ENCODE peak calls at places on chromosomes 3 and 15, in seven cellular contexts. I is lower lobe of right lung, G is HCT116, L is adrenal gland, N is right atrium auricular region, Z is lung, S is kidney. V is an unnamed sample.

GRCh38 chr15:76962337-76963013 is 30.9 kb downstream of the RCN2 start:
- DNase-seq in I (no peak), G (no peak), L (no peak), N (no peak), Z (no peak), S (no peak), V (no peak)

GRCh38 chr3:137110392-137110996 is 152.7 kb downstream of the IL20RB start:
- DNase-seq in I (no peak), G (peak), L (no peak), N (no peak), Z (no peak), S (no peak), V (no peak)

GRCh38 chr15:51076898-51077564 is 17.7 kb downstream of the TNFAIP8L3 start:
- DNase-seq in I (peak), G (no peak), L (peak), N (peak), Z (no peak), S (peak), V (peak)

GRCh38 chr3:60333710-60334109 is 917.5 kb downstream of the FHIT start:
- DNase-seq in I (no peak), G (no peak), L (no peak), N (no peak), Z (no peak), S (no peak), V (no peak)

GRCh38 chr15:38260077-38260476 is 7.4 kb downstream of the SPRED1 start:
- DNase-seq in I (no peak), G (no peak), L (no peak), N (no peak), Z (no peak), S (no peak), V (peak)

GRCh38 chr15:65832549-65833364 is 36.5 kb upstream of the RAB11A start:
- DNase-seq in I (peak), G (peak), L (peak), N (peak), Z (peak), S (peak), V (peak)

GRCh38 chr3:98021821-98022220 is 13.3 kb downstream of the GABRR3 start:
- DNase-seq in I (no peak), G (no peak), L (no peak), N (no peak), Z (no peak), S (no peak), V (no peak)

GRCh38 chr3:147661916-147662315 is 252.8 kb downstream of the ZIC1 start:
- DNase-seq in I (no peak), G (no peak), L (no peak), N (no peak), Z (no peak), S (no peak), V (no peak)

GRCh38 chr3:13708871-13709595 is 160.1 kb downstream of the FBLN2 start:
- DNase-seq in I (no peak), G (no peak), L (peak), N (peak), Z (peak), S (no peak), V (no peak)

GRCh38 chr3:196073188-196073838 is 8.6 kb downstream of the TFRC start:
- DNase-seq in I (no peak), G (peak), L (peak), N (no peak), Z (peak), S (no peak), V (peak)

GRCh38 chr15:80834906-80835305 is 55.7 kb downstream of the CEMIP start:
- DNase-seq in I (no peak), G (no peak), L (no peak), N (no peak), Z (no peak), S (no peak), V (no peak)

GRCh38 chr3:56836276-56837163 is 34.8 kb upstream of the ARHGEF3 start:
- DNase-seq in I (no peak), G (no peak), L (no peak), N (no peak), Z (no peak), S (no peak), V (no peak)

GRCh38 chr3:72338942-72339749 is 509.1 kb downstream of the SHQ1 start:
- DNase-seq in I (no peak), G (peak), L (peak), N (peak), Z (peak), S (peak), V (no peak)

GRCh38 chr3:156788846-156789245 is 37.3 kb upstream of the LEKR1 start:
- DNase-seq in I (no peak), G (no peak), L (no peak), N (no peak), Z (no peak), S (no peak), V (no peak)

GRCh38 chr15:45157056-45157455 is 27.3 kb downstream of the DUOX1 start:
- DNase-seq in I (no peak), G (no peak), L (no peak), N (no peak), Z (no peak), S (peak), V (no peak)

GRCh38 chr15:73950479-73951043 is 24.3 kb downstream of the LOXL1 start:
- DNase-seq in I (peak), G (no peak), L (no peak), N (no peak), Z (no peak), S (peak), V (no peak)

GRCh38 chr3:113231827-113232253 is 20.5 kb downstream of the BOC start:
- DNase-seq in I (no peak), G (peak), L (no peak), N (no peak), Z (no peak), S (peak), V (peak)

GRCh38 chr3:77147836-77148578 is 108.1 kb downstream of the ROBO2 start:
- DNase-seq in I (no peak), G (no peak), L (no peak), N (no peak), Z (no peak), S (no peak), V (peak)

GRCh38 chr3:45064512-45065372 is 38.6 kb downstream of the CLEC3B start:
- DNase-seq in I (peak), G (peak), L (peak), N (peak), Z (peak), S (no peak), V (no peak)

GRCh38 chr15:58552505-58553364 is 120.9 kb downstream of the LIPC start:
- DNase-seq in I (no peak), G (no peak), L (peak), N (peak), Z (no peak), S (peak), V (peak)

GRCh38 chr15:86906406-86906805 is 826.7 kb downstream of the AGBL1 start:
- DNase-seq in I (no peak), G (no peak), L (no peak), N (no peak), Z (no peak), S (no peak), V (no peak)
- TF ChIP-seq CTCF in I (no peak), G (no peak), L (no peak), N (no peak), Z (no peak), S (no peak), V (no peak)

GRCh38 chr3:30112904-30113484 is 493.4 kb upstream of the TGFBR2 start:
- DNase-seq in I (no peak), G (peak), L (no peak), N (no peak), Z (no peak), S (no peak), V (no peak)
- TF ChIP-seq CTCF in I (peak), G (peak), L (peak), N (peak), Z (peak), S (peak), V (peak)

GRCh38 chr3:67113802-67114407 is 115.8 kb downstream of the KBTBD8 start:
- DNase-seq in I (peak), G (peak), L (peak), N (peak), Z (peak), S (peak), V (peak)
- TF ChIP-seq CTCF in I (peak), G (peak), L (peak), N (peak), Z (peak), S (peak), V (peak)

GRCh38 chr15:25776071-25776740 is 86.9 kb downstream of the ATP10A start:
- DNase-seq in I (no peak), G (no peak), L (peak), N (peak), Z (no peak), S (peak), V (no peak)

GRCh38 chr15:25775317-25775912 is 87.7 kb downstream of the ATP10A start:
- DNase-seq in I (no peak), G (no peak), L (peak), N (peak), Z (no peak), S (peak), V (peak)

GRCh38 chr15:25777047-25777446 is 86.1 kb downstream of the ATP10A start:
- DNase-seq in I (no peak), G (no peak), L (peak), N (peak), Z (no peak), S (peak), V (no peak)

GRCh38 chr15:25773248-25773647 is 89.9 kb downstream of the ATP10A start:
- DNase-seq in I (no peak), G (no peak), L (peak), N (peak), Z (peak), S (no peak), V (no peak)

GRCh38 chr15:25774871-25775270 is 88.3 kb downstream of the ATP10A start:
- DNase-seq in I (no peak), G (no peak), L (no peak), N (no peak), Z (no peak), S (no peak), V (no peak)
- TF ChIP-seq CTCF in I (no peak), G (no peak), L (no peak), N (no peak), Z (no peak), S (no peak), V (no peak)